ENCODE peak calls at places on chromosomes 11 and 22, in ten cellular contexts. B, N, M, L, W, Z, D, V, O and I are unnamed samples.

GRCh38 chr22:41746563-41747400 is 47.5 kb downstream of the MEI1 start:
- DNase-seq in B (peak; percentile 72), N (peak; percentile 69), M (peak; percentile 59), L (peak; percentile 83), W (peak; percentile 70), Z (peak; percentile 70), D (peak; percentile 79), V (peak; percentile 37), O (peak; percentile 36), I (peak; percentile 2)

GRCh38 chr11:102914238-102915043 is 39.7 kb upstream of the MMP12 start:
- DNase-seq in B (no peak), N (no peak), M (no peak), L (no peak), W (no peak), Z (peak; percentile 1), D (no peak), V (no peak), O (no peak), I (peak; percentile 0)

GRCh38 chr22:20740222-20740951 is 33.5 kb upstream of the SERPIND1 start:
- DNase-seq in B (no peak), N (no peak), M (no peak), L (no peak), W (no peak), Z (no peak), D (no peak), V (no peak), O (no peak), I (no peak)

GRCh38 chr11:132466983-132467382 is 1065.3 kb downstream of the OPCML start:
- DNase-seq in B (no peak), N (no peak), M (no peak), L (no peak), W (no peak), Z (no peak), D (no peak), V (no peak), O (no peak), I (no peak)

GRCh38 chr11:10680956-10681487 is 12.5 kb downstream of the IRAG1 start:
- DNase-seq in B (no peak), N (no peak), M (no peak), L (no peak), W (no peak), Z (no peak), D (no peak), V (no peak), O (no peak), I (no peak)

GRCh38 chr22:50529416-50530279 is at the start of gene TYMP:
- DNase-seq in B (no peak), N (peak; percentile 88), M (no peak), L (peak; percentile 65), W (no peak), Z (no peak), D (no peak), V (peak; percentile 76), O (no peak), I (no peak)

GRCh38 chr11:122229611-122230386 is 113.8 kb upstream of the BLID start:
- DNase-seq in B (no peak), N (no peak), M (no peak), L (no peak), W (peak; percentile 26), Z (peak; percentile 32), D (no peak), V (no peak), O (no peak), I (peak; percentile 89)

GRCh38 chr11:2673250-2673610 is 26.6 kb downstream of the KCNQ1OT1 start:
- DNase-seq in B (no peak), N (no peak), M (no peak), L (no peak), W (no peak), Z (no peak), D (no peak), V (no peak), O (no peak), I (no peak)

GRCh38 chr11:11311169-11311568 is 41.9 kb downstream of the CSNK2A3 start:
- DNase-seq in B (no peak), N (no peak), M (no peak), L (no peak), W (no peak), Z (no peak), D (peak; percentile 15), V (no peak), O (no peak), I (no peak)

GRCh38 chr11:96267490-96268010 is 75.4 kb downstream of the MAML2 start:
- DNase-seq in B (no peak), N (no peak), M (no peak), L (no peak), W (no peak), Z (no peak), D (peak; percentile 75), V (peak; percentile 21), O (no peak), I (no peak)

GRCh38 chr11:117019871-117020270 is 78.4 kb downstream of the SIK3 start:
- DNase-seq in B (no peak), N (no peak), M (no peak), L (no peak), W (no peak), Z (no peak), D (no peak), V (no peak), O (no peak), I (no peak)

GRCh38 chr11:66363805-66364535 is 7.6 kb downstream of the SLC29A2 start:
- DNase-seq in B (no peak), N (peak; percentile 98), M (peak; percentile 20), L (no peak), W (peak; percentile 74), Z (no peak), D (no peak), V (peak; percentile 73), O (no peak), I (no peak)

GRCh38 chr11:10931761-10932700 is 74.2 kb upstream of the ZBED5 start:
- DNase-seq in B (no peak), N (no peak), M (no peak), L (no peak), W (peak; percentile 45), Z (no peak), D (no peak), V (no peak), O (no peak), I (no peak)

GRCh38 chr22:28874061-28874460 is 9.3 kb upstream of the ZNRF3 start:
- DNase-seq in B (no peak), N (no peak), M (no peak), L (no peak), W (no peak), Z (no peak), D (no peak), V (no peak), O (no peak), I (no peak)

GRCh38 chr11:110172666-110173065 is 79.5 kb downstream of the ZC3H12C start:
- DNase-seq in B (no peak), N (no peak), M (no peak), L (no peak), W (no peak), Z (no peak), D (no peak), V (no peak), O (no peak), I (no peak)

GRCh38 chr11:86064236-86064803 is 4.6 kb downstream of the PICALM start:
- DNase-seq in B (no peak), N (no peak), M (no peak), L (no peak), W (no peak), Z (no peak), D (no peak), V (no peak), O (no peak), I (no peak)

GRCh38 chr22:45602824-45603301 is 68.8 kb upstream of the ATXN10 start:
- DNase-seq in B (no peak), N (no peak), M (no peak), L (no peak), W (no peak), Z (no peak), D (no peak), V (no peak), O (peak; percentile 75), I (peak; percentile 77)

GRCh38 chr11:12754582-12755250 is 80.5 kb downstream of the TEAD1 start:
- DNase-seq in B (peak; percentile 74), N (no peak), M (no peak), L (no peak), W (no peak), Z (no peak), D (no peak), V (no peak), O (no peak), I (no peak)

GRCh38 chr22:44676441-44677298 is 25.3 kb upstream of the PRR5 start:
- DNase-seq in B (no peak), N (no peak), M (peak; percentile 23), L (peak; percentile 69), W (no peak), Z (no peak), D (no peak), V (no peak), O (no peak), I (no peak)

GRCh38 chr22:36252754-36253522 is at the start of gene APOL1:
- DNase-seq in B (no peak), N (no peak), M (no peak), L (peak; percentile 72), W (no peak), Z (no peak), D (peak; percentile 52), V (no peak), O (no peak), I (no peak)

GRCh38 chr11:20161230-20161918 is 1.1 kb upstream of the DBX1 start:
- DNase-seq in B (no peak), N (no peak), M (no peak), L (no peak), W (peak; percentile 49), Z (no peak), D (no peak), V (no peak), O (no peak), I (no peak)

GRCh38 chr22:48318173-48318572 is 1509.5 kb downstream of the BRD1 start:
- DNase-seq in B (no peak), N (no peak), M (no peak), L (no peak), W (no peak), Z (no peak), D (no peak), V (no peak), O (no peak), I (no peak)

GRCh38 chr11:6127881-6128280 is 20.4 kb downstream of the OR56B4 start:
- DNase-seq in B (no peak), N (no peak), M (no peak), L (no peak), W (no peak), Z (no peak), D (no peak), V (no peak), O (no peak), I (no peak)

GRCh38 chr22:36194971-36195370 is 6.6 kb downstream of the APOL4 start:
- DNase-seq in B (peak; percentile 55), N (no peak), M (no peak), L (peak; percentile 5), W (peak; percentile 48), Z (peak; percentile 54), D (no peak), V (peak; percentile 15), O (no peak), I (peak; percentile 17)

GRCh38 chr22:25783856-25784255 is 41.9 kb downstream of the MYO18B start:
- DNase-seq in B (no peak), N (no peak), M (no peak), L (no peak), W (no peak), Z (no peak), D (no peak), V (no peak), O (no peak), I (no peak)

GRCh38 chr11:96288915-96289314 is 54.1 kb downstream of the MAML2 start:
- DNase-seq in B (no peak), N (no peak), M (no peak), L (no peak), W (no peak), Z (no peak), D (no peak), V (no peak), O (no peak), I (no peak)

GRCh38 chr11:8833568-8834275 is 77.3 kb upstream of the AKIP1 start:
- DNase-seq in B (no peak), N (no peak), M (no peak), L (no peak), W (no peak), Z (no peak), D (no peak), V (no peak), O (no peak), I (no peak)

GRCh38 chr11:77249427-77249826 is 52.1 kb downstream of the GDPD4 start:
- DNase-seq in B (no peak), N (no peak), M (no peak), L (no peak), W (no peak), Z (no peak), D (no peak), V (no peak), O (no peak), I (no peak)